ENCODE peak calls at places on chromosomes 3 and 15, in eight cellular contexts. I is GM04504; Y is right lobe of liver; R is activated effector memory CD4-positive, alpha-beta T cell treated with anti-CD3 and anti-CD28 coated beads, Interleukin-2, amount 50 U/mL, for 16 hours; G is stimulated activated CD4-positive, alpha-beta T cell treated with anti-CD3 and anti-CD28 coated beads, Interleukin-1b, Interleukin-23, amount 100 ng/mL, for 24 hours; O is H1; S is glutamatergic neuron; P is GM12865. D is an unnamed sample.

GRCh38 chr15:40471778-40472130 is 970 bp downstream of the CHST14 start:
- DNase-seq in Y (no peak), P (no peak), R (peak), S (no peak), O (no peak), I (no peak), G (no peak), D (peak)

GRCh38 chr3:67578416-67578815 is 76.0 kb downstream of the SUCLG2 start:
- DNase-seq in R (no peak), Y (no peak), P (no peak), G (no peak), I (no peak), O (no peak), S (no peak), D (no peak)

GRCh38 chr3:124811441-124811840 is 75.7 kb downstream of the ITGB5 start:
- DNase-seq in G (no peak), Y (no peak), I (no peak), P (no peak), R (no peak), S (no peak), O (no peak), D (no peak)

GRCh38 chr3:17125738-17126137 is 241.0 kb downstream of the PLCL2 start:
- DNase-seq in S (no peak), P (no peak), O (no peak), I (no peak), R (no peak), Y (no peak), G (no peak), D (no peak)

GRCh38 chr3:55567615-55568014 is 80.5 kb upstream of the WNT5A start:
- DNase-seq in Y (no peak), S (no peak), R (no peak), G (no peak), P (peak), O (no peak), I (no peak), D (no peak)

GRCh38 chr15:89119489-89120478 is 31.5 kb downstream of the ABHD2 start:
- DNase-seq in P (no peak), I (no peak), Y (no peak), G (no peak), S (no peak), O (no peak), R (no peak), D (no peak)

GRCh38 chr3:194852836-194853508 is 167.3 kb downstream of the FAM43A start:
- DNase-seq in S (no peak), Y (no peak), G (no peak), R (no peak), I (no peak), P (no peak), O (no peak), D (no peak)

GRCh38 chr15:94522125-94522524 is 290.8 kb downstream of the MCTP2 start:
- DNase-seq in Y (no peak), O (no peak), S (no peak), I (no peak), P (no peak), R (no peak), G (no peak), D (no peak)

GRCh38 chr15:66714543-66714981 is 12.5 kb downstream of the SMAD6 start:
- DNase-seq in O (no peak), P (no peak), G (no peak), R (no peak), Y (no peak), I (peak), S (no peak), D (no peak)

GRCh38 chr3:45034612-45035252 is 8.6 kb downstream of the CLEC3B start:
- DNase-seq in G (no peak), Y (peak), P (peak), I (no peak), O (no peak), S (no peak), R (peak), D (no peak)

GRCh38 chr15:66459818-66460615 is 37.5 kb downstream of the SNAPC5 start:
- DNase-seq in G (no peak), Y (no peak), P (no peak), O (no peak), S (no peak), R (no peak), I (no peak), D (no peak)

GRCh38 chr3:23116041-23116440 is 87.1 kb upstream of the UBE2E2 start:
- DNase-seq in R (no peak), I (no peak), O (no peak), G (no peak), Y (no peak), S (no peak), P (no peak), D (no peak)

GRCh38 chr3:113088616-113089015 is 97.8 kb downstream of the GTPBP8 start:
- DNase-seq in G (no peak), O (no peak), Y (no peak), I (no peak), R (no peak), P (no peak), S (no peak), D (no peak)

GRCh38 chr3:86988235-86988634 is 2.7 kb downstream of the VGLL3 start:
- DNase-seq in G (no peak), P (no peak), R (no peak), S (no peak), Y (no peak), O (no peak), I (no peak), D (no peak)

GRCh38 chr3:45145681-45146614 is at the start of gene CDCP1:
- DNase-seq in P (no peak), R (no peak), G (no peak), O (peak), Y (no peak), S (peak), I (no peak), D (peak)

GRCh38 chr3:110420158-110420641 is 651.4 kb upstream of the NECTIN3 start:
- DNase-seq in G (no peak), I (peak), O (no peak), R (no peak), Y (no peak), P (no peak), S (no peak), D (no peak)

GRCh38 chr3:98602078-98602678 is 8.8 kb upstream of the CPOX start:
- DNase-seq in O (no peak), G (no peak), P (peak), S (no peak), R (no peak), Y (no peak), I (peak), D (no peak)

GRCh38 chr15:101121511-101122090 is 130.2 kb downstream of the CHSY1 start:
- DNase-seq in Y (peak), O (peak), R (no peak), P (peak), S (peak), I (no peak), G (no peak), D (peak)

GRCh38 chr3:137761099-137761562 is 3.0 kb upstream of the SOX14 start:
- DNase-seq in R (no peak), Y (no peak), I (no peak), G (no peak), S (peak), P (no peak), O (no peak), D (peak)

GRCh38 chr15:77654975-77655374 is 22.3 kb upstream of the LINGO1 start:
- DNase-seq in I (no peak), P (no peak), R (no peak), G (no peak), Y (no peak), S (peak), O (peak), D (no peak)

GRCh38 chr3:166013073-166013679 is 176.0 kb upstream of the BCHE start:
- DNase-seq in R (no peak), S (no peak), P (peak), I (peak), G (no peak), Y (no peak), O (no peak), D (no peak)

GRCh38 chr3:94114667-94115066 is 51.8 kb downstream of the NSUN3 start:
- DNase-seq in O (no peak), R (no peak), G (no peak), S (no peak), Y (no peak), I (peak), P (no peak), D (no peak)

GRCh38 chr3:158777171-158777873 is 24.5 kb upstream of the MFSD1 start:
- DNase-seq in P (no peak), G (no peak), S (no peak), R (no peak), Y (no peak), O (no peak), I (no peak), D (no peak)

GRCh38 chr15:77907824-77908751 is 169.4 kb downstream of the TBC1D2B start:
- DNase-seq in R (peak), S (peak), G (no peak), Y (peak), P (peak), I (no peak), O (no peak), D (peak)

GRCh38 chr3:72550582-72551262 is 297.5 kb downstream of the SHQ1 start:
- DNase-seq in S (no peak), R (no peak), G (no peak), I (no peak), P (peak), Y (no peak), O (no peak), D (no peak)

GRCh38 chr15:41966920-41967465 is 5.4 kb downstream of the EHD4 start:
- DNase-seq in G (no peak), P (no peak), O (no peak), Y (no peak), I (no peak), R (peak), S (no peak), D (no peak)

GRCh38 chr3:180295811-180296210 is 259.1 kb upstream of the PEX5L start:
- DNase-seq in I (no peak), P (no peak), R (no peak), Y (no peak), S (no peak), O (no peak), G (no peak), D (peak)

GRCh38 chr3:100033814-100034490 is 80.3 kb downstream of the FILIP1L start:
- DNase-seq in S (no peak), R (no peak), G (no peak), I (no peak), Y (no peak), P (no peak), O (no peak), D (no peak)

GRCh38 chr3:194800014-194800413 is 114.3 kb downstream of the FAM43A start:
- DNase-seq in Y (no peak), O (no peak), I (no peak), S (no peak), R (no peak), P (no peak), G (no peak), D (no peak)

GRCh38 chr15:39584662-39585393 is 3.9 kb downstream of the THBS1 start:
- DNase-seq in Y (no peak), O (no peak), R (no peak), P (no peak), I (peak), S (no peak), G (no peak), D (no peak)

GRCh38 chr3:127482216-127483004 is 108.1 kb downstream of the TPRA1 start:
- DNase-seq in O (no peak), P (no peak), G (no peak), S (no peak), Y (no peak), R (peak), I (no peak), D (no peak)

GRCh38 chr3:76756578-76756977 is 283.3 kb upstream of the ROBO2 start:
- DNase-seq in O (no peak), R (no peak), S (no peak), G (no peak), P (no peak), I (no peak), Y (no peak), D (no peak)

GRCh38 chr15:62853114-62853832 is 189.3 kb upstream of the TPM1 start:
- DNase-seq in Y (no peak), G (no peak), I (no peak), R (no peak), S (no peak), O (no peak), P (no peak), D (no peak)